ENCODE peak calls at places on chromosomes 4 and X, in nine cellular contexts. F is AG04450; R is tibial artery; L is esophagus muscularis mucosa; D is CD4-positive, alpha-beta memory T cell; V is cardiac muscle cell; N is pancreas; A is aorta; G is endothelial cell of umbilical vein. X is an unnamed sample.

GRCh38 chr4:40918330-40918729 is 168.6 kb downstream of the NSUN7 start:
- DNase-seq in F (peak; percentile 41), A (peak; percentile 80), L (no peak), R (peak; percentile 91), N (no peak), D (no peak), G (peak; percentile 36), V (no peak), X (no peak)

GRCh38 chrX:153818571-153819397 is 11.6 kb downstream of the PDZD4 start:
- DNase-seq in D (peak; percentile 53), A (no peak), L (no peak), R (no peak), G (peak; percentile 23), V (peak; percentile 70), F (no peak), N (peak; percentile 61), X (no peak)

GRCh38 chr4:66572949-66573348 is 902.7 kb upstream of the EPHA5 start:
- DNase-seq in N (no peak), A (no peak), V (no peak), D (no peak), G (no peak), F (no peak), R (no peak), L (no peak), X (no peak)

GRCh38 chr4:140156529-140157171 is 2.7 kb upstream of the MAML3 start:
- DNase-seq in V (no peak), F (no peak), A (no peak), G (no peak), R (no peak), N (no peak), D (no peak), L (no peak), X (no peak)

GRCh38 chr4:128787509-128788311 is 21.8 kb upstream of the JADE1 start:
- DNase-seq in V (no peak), F (no peak), R (no peak), G (no peak), D (no peak), N (no peak), A (no peak), L (no peak), X (no peak)

GRCh38 chr4:127309360-127310095 is 323.2 kb upstream of the INTU start:
- DNase-seq in A (no peak), V (no peak), L (no peak), G (no peak), F (no peak), R (peak; percentile 32), N (no peak), D (no peak), X (no peak)

GRCh38 chr4:40579983-40580382 is 49.7 kb downstream of the RBM47 start:
- DNase-seq in A (no peak), N (no peak), R (no peak), D (no peak), F (peak; percentile 46), L (no peak), G (no peak), V (no peak), X (no peak)

GRCh38 chrX:12702509-12703091 is 88.6 kb upstream of the PRPS2 start:
- DNase-seq in A (no peak), R (no peak), D (no peak), F (no peak), V (peak; percentile 22), G (peak; percentile 1), L (no peak), N (no peak), X (no peak)

GRCh38 chr4:6333301-6334202 is 63.9 kb downstream of the WFS1 start:
- DNase-seq in F (no peak), D (no peak), V (no peak), A (peak; percentile 12), N (no peak), L (no peak), G (no peak), R (no peak), X (no peak)

GRCh38 chr4:6568689-6569332 is 6.2 kb upstream of the MAN2B2 start:
- DNase-seq in N (peak; percentile 15), L (no peak), A (no peak), R (no peak), D (no peak), V (no peak), F (no peak), G (no peak), X (no peak)

GRCh38 chr4:26900765-26901164 is 40.1 kb downstream of the STIM2 start:
- DNase-seq in L (no peak), F (no peak), N (no peak), V (no peak), D (no peak), R (no peak), G (peak; percentile 39), A (no peak), X (no peak)

GRCh38 chr4:85734446-85734845 is 259.5 kb downstream of the ARHGAP24 start:
- DNase-seq in V (no peak), D (no peak), L (no peak), A (no peak), N (no peak), F (no peak), R (no peak), G (peak; percentile 78), X (no peak)

GRCh38 chr4:140675599-140676231 is 80.5 kb downstream of the TBC1D9 start:
- DNase-seq in F (no peak), G (peak; percentile 20), D (no peak), R (no peak), V (no peak), L (peak; percentile 21), N (no peak), A (no peak), X (no peak)

GRCh38 chrX:111779582-111779981 is 96.4 kb upstream of the TRPC5OS start:
- DNase-seq in F (no peak), G (no peak), L (no peak), N (no peak), V (no peak), R (no peak), A (no peak), D (no peak), X (no peak)

DNA sequence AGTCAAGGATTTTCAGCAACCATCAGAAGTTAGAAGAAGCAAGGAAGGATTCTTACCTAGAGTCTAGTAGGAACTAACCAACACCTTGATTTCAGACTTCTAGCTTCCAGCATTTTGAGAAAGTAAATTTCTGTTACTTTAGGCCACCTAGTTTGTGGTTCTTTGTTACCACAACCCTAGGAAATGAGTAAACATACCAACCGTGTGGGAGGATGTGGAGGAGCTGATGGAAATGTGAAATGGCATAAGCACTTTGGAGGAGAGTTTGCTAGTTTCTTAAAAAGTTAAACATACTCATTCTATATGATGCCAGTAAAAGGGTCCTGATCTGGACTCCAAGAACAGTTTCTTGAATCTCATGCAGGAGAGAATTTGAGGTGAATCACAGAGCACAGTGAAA is 679.4 kb downstream of the PDHA2 start:
- DNase-seq in N (no peak), F (no peak), A (no peak), V (no peak), R (no peak), G (no peak), L (no peak), D (no peak), X (no peak)
- H3K27me3 ChIP-seq in N (no peaks in the 10 kb centered on the region), F (no peaks in the 10 kb centered on the region), A (no peaks in the 10 kb centered on the region), V (no peaks in the 10 kb centered on the region), R (no peaks in the 10 kb centered on the region), G (no peaks in the 10 kb centered on the region), L (no peaks in the 10 kb centered on the region), D (no peaks in the 10 kb centered on the region), X (no peaks in the 10 kb centered on the region)

GRCh38 chrX:110699109-110699508 is 96.5 kb downstream of the CHRDL1 start:
- DNase-seq in L (no peak), V (no peak), R (peak; percentile 20), G (no peak), F (no peak), D (no peak), N (no peak), A (no peak), X (no peak)

GRCh38 chrX:110692876-110693275 is 102.7 kb downstream of the CHRDL1 start:
- DNase-seq in N (no peak), L (no peak), V (no peak), G (no peak), D (no peak), R (no peak), A (no peak), F (no peak), X (no peak)

GRCh38 chrX:110703641-110704040 is 92.0 kb downstream of the CHRDL1 start:
- DNase-seq in G (no peak), L (no peak), A (no peak), V (peak; percentile 25), N (no peak), R (no peak), D (no peak), F (no peak), X (no peak)

DNA sequence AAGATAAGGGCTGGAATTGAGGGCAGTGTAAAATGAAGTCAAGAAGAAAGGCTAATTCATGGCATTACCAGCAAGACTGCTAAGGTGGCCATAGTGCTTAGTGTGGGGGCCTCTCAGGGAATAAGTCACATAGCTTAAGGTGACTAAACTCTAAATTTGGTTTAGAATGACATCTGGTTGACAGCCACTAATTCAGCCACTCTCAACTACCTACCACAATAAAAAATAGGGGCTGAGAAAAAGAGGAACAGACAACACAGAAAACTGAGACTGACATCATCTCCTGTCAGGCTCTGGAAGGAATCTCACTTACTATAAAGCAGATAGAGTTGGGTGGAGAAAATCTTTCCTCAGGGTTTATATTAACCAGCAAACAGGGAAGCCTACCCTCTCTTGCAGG is 96.9 kb downstream of the CHRDL1 start:
- DNase-seq in V (no peak), G (no peak), L (no peak), R (no peak), N (no peak), D (no peak), F (no peak), A (no peak), X (no peak)
- H3K27me3 ChIP-seq in V (peaks cover 4% of the 10 kb centered on the region), G (no peaks in the 10 kb centered on the region), L (no peaks in the 10 kb centered on the region), R (no peaks in the 10 kb centered on the region), N (no peaks in the 10 kb centered on the region), D (no peaks in the 10 kb centered on the region), F (no peaks in the 10 kb centered on the region), A (no peaks in the 10 kb centered on the region), X (no peaks in the 10 kb centered on the region)

GRCh38 chrX:72003811-72004750 is 93.4 kb downstream of the NHSL2 start:
- DNase-seq in G (peak; percentile 45), D (no peak), L (no peak), R (peak; percentile 40), F (no peak), V (peak; percentile 59), N (no peak), A (peak; percentile 67), X (peak; percentile 81)
- H3K27me3 ChIP-seq in G (peaks cover 3% of the 10 kb centered on the region), D (no peaks in the 10 kb centered on the region), L (no peaks in the 10 kb centered on the region), R (no peaks in the 10 kb centered on the region), F (no peaks in the 10 kb centered on the region), V (no peaks in the 10 kb centered on the region), N (no peaks in the 10 kb centered on the region), A (no peaks in the 10 kb centered on the region), X (no peaks in the 10 kb centered on the region)

GRCh38 chrX:18173494-18174180 is 47.0 kb downstream of the BEND2 start:
- DNase-seq in V (no peak), D (no peak), L (no peak), G (no peak), N (no peak), F (no peak), A (no peak), R (no peak), X (no peak)

GRCh38 chrX:18174209-18174608 is 46.5 kb downstream of the BEND2 start:
- DNase-seq in F (no peak), R (no peak), A (no peak), D (no peak), V (no peak), N (no peak), L (no peak), G (no peak), X (no peak)

DNA sequence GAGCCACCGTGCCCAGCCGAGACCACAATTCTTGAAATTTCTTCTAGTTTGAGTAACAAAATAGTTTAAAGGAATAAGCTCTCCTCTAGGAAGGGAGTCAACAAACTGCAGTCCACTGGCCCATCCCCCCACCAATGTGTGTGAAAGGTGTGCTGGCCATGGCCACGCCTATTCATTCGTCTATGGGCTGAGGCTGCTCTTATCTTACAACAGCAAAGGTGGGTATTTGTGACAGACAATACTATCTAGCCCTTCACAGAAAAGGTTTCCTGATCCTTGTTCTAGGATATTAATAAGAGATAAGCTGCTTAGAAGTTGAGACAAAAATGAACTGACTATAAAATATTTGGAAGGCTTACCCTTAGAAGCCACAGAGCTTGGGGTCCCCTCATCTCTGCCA is 41.2 kb downstream of the BEND2 start:
- DNase-seq in G (no peak), F (no peak), L (no peak), D (no peak), V (no peak), A (no peak), N (no peak), R (no peak), X (no peak)
- H3K27me3 ChIP-seq in G (no peaks in the 10 kb centered on the region), F (no peaks in the 10 kb centered on the region), L (no peaks in the 10 kb centered on the region), D (no peaks in the 10 kb centered on the region), V (no peaks in the 10 kb centered on the region), A (no peaks in the 10 kb centered on the region), N (no peaks in the 10 kb centered on the region), R (no peaks in the 10 kb centered on the region), X (no peaks in the 10 kb centered on the region)